ENCODE peak calls at places on chromosomes 3 and 15, in ten cellular contexts. H is OCI-LY7, D is adipocyte, R is mammary epithelial cell, P is stomach, C is suprapubic skin, F is psoas muscle, Q is endodermal cell, G is body of pancreas, U is colonic mucosa. N is an unnamed sample. For H3K4me1 and H3K36me3, the result is how much of the 10 kb centered on the place peaks cover.

GRCh38 chr15:46315540-46315939 is 680.7 kb downstream of the SQOR start:
- DNase-seq in H (no peak), D (no peak), R (no peak), P (no peak), C (no peak), F (no peak), Q (no peak), G (no peak), U (no peak), N (no peak)

GRCh38 chr15:28896944-28897343 is 11.2 kb downstream of the APBA2 start:
- DNase-seq in H (no peak), D (peak), R (peak), P (no peak), C (no peak), F (no peak), Q (no peak), G (no peak), U (no peak), N (no peak)

GRCh38 chr3:6680119-6680806 is 180.7 kb upstream of the GRM7 start:
- DNase-seq in H (peak), D (no peak), R (no peak), P (no peak), C (no peak), F (no peak), Q (no peak), G (no peak), U (no peak), N (no peak)

GRCh38 chr3:153356908-153357307 is 194.9 kb downstream of the RAP2B start:
- DNase-seq in H (no peak), D (no peak), R (no peak), P (no peak), C (no peak), F (no peak), Q (no peak), G (no peak), U (no peak), N (no peak)

GRCh38 chr15:75131269-75131643 is 70.4 kb upstream of the C15orf39 start:
- DNase-seq in H (no peak), D (peak), R (no peak), P (no peak), C (no peak), F (no peak), Q (no peak), G (no peak), U (no peak), N (no peak)

GRCh38 chr3:171351676-171352075 is 108.5 kb downstream of the TNIK start:
- DNase-seq in H (no peak), D (peak), R (peak), P (no peak), C (no peak), F (peak), Q (no peak), G (no peak), U (no peak), N (no peak)

GRCh38 chr3:39011191-39011736 is 40.5 kb downstream of the SCN11A start:
- DNase-seq in H (no peak), D (no peak), R (no peak), P (no peak), C (no peak), F (no peak), Q (no peak), G (no peak), U (no peak), N (no peak)

GRCh38 chr3:13582366-13583250 is 33.7 kb downstream of the FBLN2 start:
- DNase-seq in H (no peak), D (no peak), R (no peak), P (no peak), C (no peak), F (no peak), Q (no peak), G (no peak), U (no peak), N (no peak)

DNA sequence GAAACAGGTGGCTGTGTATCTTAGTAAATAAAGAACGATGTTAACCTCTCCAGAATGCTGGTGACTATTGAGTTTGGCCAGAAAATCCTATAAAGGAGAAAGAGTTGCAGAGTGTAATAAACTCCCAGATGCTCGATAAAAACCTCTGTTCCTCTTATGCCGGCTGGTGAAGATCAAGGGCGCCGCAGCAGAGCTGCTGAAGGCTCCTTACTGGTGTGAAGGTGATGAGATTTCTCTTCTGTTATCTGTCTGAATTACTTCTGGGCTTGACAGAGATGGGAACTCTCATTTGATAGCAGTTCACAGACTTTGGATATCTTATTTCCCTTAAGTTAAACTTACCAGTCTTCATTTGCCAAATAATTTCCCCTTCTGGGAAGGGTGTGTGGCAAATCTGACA is 104.7 kb downstream of the PTPRG start:
- DNase-seq in H (no peak), D (no peak), R (no peak), P (no peak), C (no peak), F (no peak), Q (no peak), G (no peak), U (no peak), N (no peak)
- H3K4me1 ChIP-seq in H (under half), D (under half), R (under half), P (under half), C (under half), F (under half), Q (under half), G (under half), U (under half), N (under half)

GRCh38 chr15:84778194-84778593 is 29.8 kb downstream of the ZNF592 start:
- DNase-seq in H (no peak), D (no peak), R (no peak), P (no peak), C (no peak), F (no peak), Q (peak), G (no peak), U (no peak), N (no peak)

GRCh38 chr15:84775867-84776449 is 27.6 kb downstream of the ZNF592 start:
- DNase-seq in H (no peak), D (no peak), R (no peak), P (no peak), C (no peak), F (no peak), Q (no peak), G (no peak), U (no peak), N (no peak)

GRCh38 chr15:84772467-84772866 is 24.1 kb downstream of the ZNF592 start:
- DNase-seq in H (no peak), D (no peak), R (no peak), P (no peak), C (no peak), F (no peak), Q (no peak), G (no peak), U (no peak), N (no peak)

GRCh38 chr15:84772031-84772430 is 23.6 kb downstream of the ZNF592 start:
- DNase-seq in H (no peak), D (no peak), R (no peak), P (no peak), C (no peak), F (no peak), Q (no peak), G (no peak), U (no peak), N (no peak)

GRCh38 chr15:84773716-84774115 is 25.3 kb downstream of the ZNF592 start:
- DNase-seq in H (no peak), D (no peak), R (no peak), P (no peak), C (no peak), F (no peak), Q (no peak), G (no peak), U (no peak), N (no peak)
- H3K36me3 ChIP-seq in H (half or more), D (under half), R (under half), P (under half), C (under half), F (under half), Q (half or more), G (under half), U (under half), N (under half)

GRCh38 chr3:32280262-32280910 is 41.9 kb downstream of the CMTM8 start:
- DNase-seq in H (no peak), D (no peak), R (no peak), P (no peak), C (no peak), F (no peak), Q (no peak), G (peak), U (no peak), N (no peak)

GRCh38 chr3:32281570-32282106 is 43.2 kb downstream of the CMTM8 start:
- DNase-seq in H (no peak), D (no peak), R (no peak), P (no peak), C (no peak), F (no peak), Q (no peak), G (no peak), U (no peak), N (no peak)

GRCh38 chr3:32284443-32284842 is 46.0 kb downstream of the CMTM8 start:
- DNase-seq in H (no peak), D (no peak), R (no peak), P (no peak), C (no peak), F (no peak), Q (no peak), G (no peak), U (no peak), N (no peak)

GRCh38 chr3:32283304-32283703 is 44.8 kb downstream of the CMTM8 start:
- DNase-seq in H (no peak), D (no peak), R (no peak), P (no peak), C (no peak), F (peak), Q (peak), G (peak), U (no peak), N (no peak)

DNA sequence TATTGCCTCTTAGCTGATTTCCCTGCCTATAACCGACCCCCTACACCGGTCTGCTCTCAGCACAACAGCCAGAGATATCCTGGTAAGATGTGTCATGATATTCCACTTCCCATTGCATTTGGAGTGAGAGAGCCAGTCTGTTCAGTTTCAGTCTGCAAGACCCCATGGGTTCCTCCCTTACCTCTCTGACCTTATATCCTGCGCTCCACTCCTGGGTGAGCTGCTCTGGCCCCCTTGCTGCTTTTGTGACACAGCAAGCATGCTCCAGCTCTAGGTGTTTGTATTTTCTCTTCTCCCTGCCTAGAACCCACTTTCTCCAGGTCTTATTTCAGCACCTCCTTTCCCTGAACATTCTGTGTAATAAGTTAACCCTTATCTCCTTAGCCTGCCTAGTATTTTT is 44.1 kb downstream of the CMTM8 start:
- DNase-seq in H (no peak), D (no peak), R (no peak), P (no peak), C (no peak), F (no peak), Q (peak), G (no peak), U (no peak), N (no peak)
- H3K4me1 ChIP-seq in H (under half), D (under half), R (under half), P (under half), C (under half), F (under half), Q (under half), G (half or more), U (under half), N (under half)

GRCh38 chr3:184178522-184179138 is 4.0 kb downstream of the AP2M1 start:
- DNase-seq in H (no peak), D (no peak), R (no peak), P (no peak), C (no peak), F (no peak), Q (no peak), G (no peak), U (no peak), N (no peak)

GRCh38 chr3:184175981-184176376 is 1.3 kb downstream of the AP2M1 start:
- DNase-seq in H (no peak), D (peak), R (no peak), P (no peak), C (no peak), F (no peak), Q (no peak), G (no peak), U (no peak), N (no peak)

GRCh38 chr3:184177331-184177731 is 2.7 kb downstream of the AP2M1 start:
- DNase-seq in H (no peak), D (peak), R (no peak), P (no peak), C (no peak), F (no peak), Q (no peak), G (no peak), U (no peak), N (no peak)

GRCh38 chr3:184176377-184177330 is 2.0 kb downstream of the AP2M1 start:
- DNase-seq in H (no peak), D (peak), R (peak), P (peak), C (no peak), F (peak), Q (peak), G (peak), U (peak), N (peak)

GRCh38 chr3:184177767-184178306 is 3.2 kb downstream of the AP2M1 start:
- DNase-seq in H (no peak), D (no peak), R (no peak), P (no peak), C (no peak), F (no peak), Q (no peak), G (no peak), U (no peak), N (no peak)
- H3K36me3 ChIP-seq in H (half or more), D (half or more), R (under half), P (half or more), C (half or more), F (under half), Q (half or more), G (under half), U (under half), N (half or more)

GRCh38 chr15:49468440-49468839 is 45.4 kb downstream of the FGF7 start:
- DNase-seq in H (no peak), D (peak), R (peak), P (no peak), C (no peak), F (no peak), Q (no peak), G (no peak), U (no peak), N (no peak)

GRCh38 chr15:49466119-49466518 is 43.1 kb downstream of the FGF7 start:
- DNase-seq in H (no peak), D (no peak), R (no peak), P (no peak), C (no peak), F (no peak), Q (no peak), G (no peak), U (no peak), N (no peak)

GRCh38 chr15:49467782-49468181 is 44.7 kb downstream of the FGF7 start:
- DNase-seq in H (no peak), D (peak), R (no peak), P (no peak), C (no peak), F (no peak), Q (no peak), G (no peak), U (no peak), N (no peak)

GRCh38 chr15:49462242-49462641 is 39.2 kb downstream of the FGF7 start:
- DNase-seq in H (no peak), D (peak), R (no peak), P (no peak), C (no peak), F (no peak), Q (no peak), G (no peak), U (no peak), N (no peak)

DNA sequence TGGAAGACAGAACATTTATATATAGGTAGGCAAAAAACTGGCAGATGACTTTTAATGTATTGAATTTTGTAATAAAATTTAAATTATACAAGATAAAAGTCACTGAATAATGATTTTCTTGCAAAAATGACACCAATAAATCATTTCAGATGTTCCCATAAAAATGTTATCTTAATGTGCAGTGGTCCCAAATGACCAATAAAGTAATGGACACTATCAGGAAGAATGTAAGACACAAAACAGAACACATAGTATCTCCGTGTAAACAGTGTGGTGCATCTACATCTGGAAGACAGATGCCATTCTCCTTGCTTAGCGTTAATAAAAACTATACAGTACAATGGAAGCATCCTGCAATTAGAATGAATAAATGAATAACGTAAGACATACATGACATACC is 41.5 kb downstream of the FGF7 start:
- DNase-seq in H (no peak), D (no peak), R (no peak), P (no peak), C (no peak), F (no peak), Q (no peak), G (no peak), U (no peak), N (no peak)
- H3K4me1 ChIP-seq in H (under half), D (half or more), R (under half), P (under half), C (under half), F (under half), Q (under half), G (under half), U (under half), N (under half)

DNA sequence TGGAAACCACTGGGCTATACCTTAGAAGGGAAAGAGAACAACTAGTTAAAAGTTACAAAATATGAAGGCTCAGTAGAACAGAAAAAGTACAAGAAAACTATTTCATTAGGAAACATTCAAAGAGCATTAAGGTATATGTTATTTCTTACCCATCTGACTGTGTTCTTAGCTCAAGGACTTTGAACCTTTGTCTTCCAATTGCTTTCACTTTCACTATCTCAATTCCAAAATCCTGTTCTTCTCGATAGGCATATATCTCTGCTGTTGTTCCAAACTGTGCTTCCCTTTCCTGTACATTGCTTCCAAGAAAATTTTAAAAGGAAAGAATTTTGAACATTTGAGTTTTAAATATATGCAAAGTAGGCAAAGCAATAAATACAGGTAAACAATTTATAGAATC is 6.9 kb downstream of the CRBN start:
- DNase-seq in H (no peak), D (no peak), R (no peak), P (no peak), C (no peak), F (no peak), Q (no peak), G (no peak), U (no peak), N (no peak)
- H3K36me3 ChIP-seq in H (half or more), D (half or more), R (under half), P (half or more), C (half or more), F (under half), Q (half or more), G (under half), U (under half), N (under half)

N was measured in lung.